ENCODE peak calls at places on chromosomes 4 and X, in nine cellular contexts. D is activated T-helper 1 cell treated with anti-CD3 and anti-CD28 coated beads, Interleukin-2, amount 50 U/mL, for 16 hours; K is colonic mucosa; N is sigmoid colon; G is Calu3; S is dermis microvascular lymphatic vessel endothelial cell; Z is stimulated activated effector memory CD8-positive, alpha-beta T cell treated with anti-CD3 and anti-CD28 coated beads, Interleukin-12 subunit alpha, Interleukin-12 subunit beta, amount 100 ng/mL, for 72 hours; R is NCI-H2171 treated with DMSO at 0.1 percent for 48 hours; H is activated CD8-positive, alpha-beta T cell treated with anti-CD3 and anti-CD28 coated beads, Interleukin-2, amount 10 ng/mL, durations not matched to agents 7 days and 5 days. F is an unnamed sample.

GRCh38 chr4:72858328-72858727 is 211.2 kb downstream of the COX18 start:
- DNase-seq in D (no peak), K (no peak), N (no peak), G (no peak), S (no peak), Z (no peak), R (no peak), H (no peak), F (peak)

GRCh38 chr4:119209077-119209476 is 3.4 kb upstream of the USP53 start:
- DNase-seq in D (no peak), K (no peak), N (no peak), G (peak), S (no peak), Z (peak), R (no peak), H (peak), F (peak)

GRCh38 chr4:105622269-105622668 is 69.8 kb downstream of the ARHGEF38 start:
- DNase-seq in D (no peak), K (no peak), N (no peak), G (no peak), S (no peak), Z (no peak), R (no peak), H (no peak), F (peak)

GRCh38 chr4:22003878-22004277 is 55.3 kb upstream of the KCNIP4 start:
- DNase-seq in D (no peak), K (no peak), N (no peak), G (no peak), S (no peak), Z (no peak), R (no peak), H (no peak), F (no peak)

GRCh38 chr4:128521634-128522253 is 234.1 kb upstream of the PGRMC2 start:
- DNase-seq in D (no peak), K (no peak), N (no peak), G (no peak), S (no peak), Z (no peak), R (no peak), H (no peak), F (peak)

GRCh38 chr4:138681000-138681604 is 334.5 kb upstream of the NOCT start:
- DNase-seq in D (peak), K (peak), N (peak), G (peak), S (peak), Z (peak), R (peak), H (peak), F (peak)

GRCh38 chrX:107449490-107450175 is at the start of gene FRMPD3:
- DNase-seq in D (no peak), K (no peak), N (no peak), G (peak), S (no peak), Z (no peak), R (no peak), H (no peak), F (no peak)

GRCh38 chr4:10554694-10555093 is 97.5 kb upstream of the ZNF518B start:
- DNase-seq in D (no peak), K (peak), N (no peak), G (peak), S (peak), Z (peak), R (peak), H (peak), F (peak)

GRCh38 chr4:27357283-27357682 is 496.6 kb downstream of the STIM2 start:
- DNase-seq in D (no peak), K (no peak), N (no peak), G (no peak), S (no peak), Z (no peak), R (no peak), H (no peak), F (peak)

GRCh38 chrX:49754238-49754857 is 58.6 kb upstream of the PAGE1 start:
- DNase-seq in D (peak), K (peak), N (peak), G (peak), S (peak), Z (peak), R (peak), H (peak), F (peak)

GRCh38 chr4:100795581-100795980 is 277.8 kb upstream of the EMCN start:
- DNase-seq in D (no peak), K (no peak), N (no peak), G (no peak), S (no peak), Z (no peak), R (no peak), H (no peak), F (no peak)

GRCh38 chr4:1195109-1195671 is 22.8 kb upstream of the SPON2 start:
- DNase-seq in D (peak), K (peak), N (peak), G (no peak), S (no peak), Z (no peak), R (no peak), H (no peak), F (no peak)

GRCh38 chr4:56910172-56910967 is 2.7 kb downstream of the REST start:
- DNase-seq in D (no peak), K (no peak), N (no peak), G (no peak), S (no peak), Z (no peak), R (no peak), H (no peak), F (no peak)

GRCh38 chr4:70544279-70544870 is 26.0 kb downstream of the AMTN start:
- DNase-seq in D (no peak), K (no peak), N (no peak), G (peak), S (no peak), Z (no peak), R (no peak), H (no peak), F (peak)

GRCh38 chr4:121726642-121727268 is 30.0 kb upstream of the ANXA5 start:
- DNase-seq in D (no peak), K (no peak), N (no peak), G (peak), S (peak), Z (peak), R (peak), H (no peak), F (peak)

GRCh38 chr4:123652501-123652900 is 255.9 kb downstream of the SPRY1 start:
- DNase-seq in D (no peak), K (no peak), N (no peak), G (no peak), S (peak), Z (no peak), R (no peak), H (no peak), F (no peak)

GRCh38 chrX:22165732-22166457 is 106.8 kb upstream of the CBLL2 start:
- DNase-seq in D (no peak), K (no peak), N (no peak), G (no peak), S (no peak), Z (no peak), R (no peak), H (no peak), F (peak)

GRCh38 chr4:164924670-164925238 is 47.8 kb downstream of the APELA start:
- DNase-seq in D (no peak), K (no peak), N (no peak), G (no peak), S (no peak), Z (no peak), R (no peak), H (no peak), F (no peak)

GRCh38 chr4:44651425-44651824 is at the start of gene YIPF7:
- DNase-seq in D (no peak), K (no peak), N (no peak), G (no peak), S (no peak), Z (no peak), R (peak), H (no peak), F (no peak)

GRCh38 chr4:142707397-142707796 is 138.7 kb downstream of the INPP4B start:
- DNase-seq in D (no peak), K (peak), N (no peak), G (no peak), S (no peak), Z (no peak), R (no peak), H (no peak), F (no peak)

F was measured in mesenchymal stem cell.